ENCODE peak calls at places on chromosome 10, in ten cellular contexts. One of them, this sample, is unnamed.

GRCh38 chr10:93580824-93581223 is 14.4 kb downstream of the FFAR4 start:
- DNase-seq in A172: no peak
- DNase-seq in amniotic epithelial cell: no peak
- DNase-seq in NCI-H446 treated with DMSO at 0.1 percent for 48 hours: no peak
- DNase-seq in cardiac muscle cell: no peak
- DNase-seq in ovary: no peak
- DNase-seq in effector CD4-positive, alpha-beta T cell: no peak
- DNase-seq in stimulated activated CD8-positive, alpha-beta memory T cell treated with anti-CD3 and anti-CD28 coated beads, Interleukin-7, amount 100 ng/mL, for 24 hours: no peak
- DNase-seq in HFF-Myc: peak
- DNase-seq in NCI-H1694 treated with DMSO at 0.1 percent for 48 hours: no peak
- DNase-seq in this sample: no peak

GRCh38 chr10:124150189-124150806 is 56.9 kb upstream of the CHST15 start:
- DNase-seq in NCI-H1694 treated with DMSO at 0.1 percent for 48 hours: no peak
- DNase-seq in stimulated activated CD8-positive, alpha-beta memory T cell treated with anti-CD3 and anti-CD28 coated beads, Interleukin-7, amount 100 ng/mL, for 24 hours: no peak
- DNase-seq in amniotic epithelial cell: no peak
- DNase-seq in ovary: no peak
- DNase-seq in cardiac muscle cell: no peak
- DNase-seq in effector CD4-positive, alpha-beta T cell: no peak
- DNase-seq in HFF-Myc: no peak
- DNase-seq in A172: no peak
- DNase-seq in NCI-H446 treated with DMSO at 0.1 percent for 48 hours: no peak
- DNase-seq in this sample: no peak

GRCh38 chr10:132058793-132059759 is 6.7 kb upstream of the JAKMIP3 start:
- DNase-seq in NCI-H446 treated with DMSO at 0.1 percent for 48 hours: no peak
- DNase-seq in ovary: no peak
- DNase-seq in stimulated activated CD8-positive, alpha-beta memory T cell treated with anti-CD3 and anti-CD28 coated beads, Interleukin-7, amount 100 ng/mL, for 24 hours: no peak
- DNase-seq in effector CD4-positive, alpha-beta T cell: no peak
- DNase-seq in HFF-Myc: no peak
- DNase-seq in amniotic epithelial cell: no peak
- DNase-seq in cardiac muscle cell: no peak
- DNase-seq in A172: no peak
- DNase-seq in NCI-H1694 treated with DMSO at 0.1 percent for 48 hours: no peak
- DNase-seq in this sample: no peak

GRCh38 chr10:33345236-33345635 is 10.8 kb upstream of the NRP1 start:
- DNase-seq in HFF-Myc: no peak
- DNase-seq in effector CD4-positive, alpha-beta T cell: no peak
- DNase-seq in ovary: no peak
- DNase-seq in cardiac muscle cell: no peak
- DNase-seq in amniotic epithelial cell: no peak
- DNase-seq in stimulated activated CD8-positive, alpha-beta memory T cell treated with anti-CD3 and anti-CD28 coated beads, Interleukin-7, amount 100 ng/mL, for 24 hours: no peak
- DNase-seq in A172: no peak
- DNase-seq in NCI-H446 treated with DMSO at 0.1 percent for 48 hours: no peak
- DNase-seq in NCI-H1694 treated with DMSO at 0.1 percent for 48 hours: no peak
- DNase-seq in this sample: no peak

GRCh38 chr10:5325076-5325475 is 39.7 kb upstream of the UCN3 start:
- DNase-seq in A172: no peak
- DNase-seq in effector CD4-positive, alpha-beta T cell: no peak
- DNase-seq in NCI-H446 treated with DMSO at 0.1 percent for 48 hours: no peak
- DNase-seq in amniotic epithelial cell: no peak
- DNase-seq in ovary: no peak
- DNase-seq in stimulated activated CD8-positive, alpha-beta memory T cell treated with anti-CD3 and anti-CD28 coated beads, Interleukin-7, amount 100 ng/mL, for 24 hours: no peak
- DNase-seq in NCI-H1694 treated with DMSO at 0.1 percent for 48 hours: no peak
- DNase-seq in cardiac muscle cell: no peak
- DNase-seq in HFF-Myc: no peak
- DNase-seq in this sample: no peak

GRCh38 chr10:100829933-100830727 is 82.6 kb upstream of the SLF2 start:
- DNase-seq in HFF-Myc: no peak
- DNase-seq in amniotic epithelial cell: no peak
- DNase-seq in stimulated activated CD8-positive, alpha-beta memory T cell treated with anti-CD3 and anti-CD28 coated beads, Interleukin-7, amount 100 ng/mL, for 24 hours: no peak
- DNase-seq in cardiac muscle cell: no peak
- DNase-seq in A172: no peak
- DNase-seq in effector CD4-positive, alpha-beta T cell: no peak
- DNase-seq in NCI-H1694 treated with DMSO at 0.1 percent for 48 hours: no peak
- DNase-seq in ovary: no peak
- DNase-seq in NCI-H446 treated with DMSO at 0.1 percent for 48 hours: no peak
- DNase-seq in this sample: no peak

GRCh38 chr10:31124852-31125251 is 93.2 kb upstream of the ZNF438 start:
- DNase-seq in amniotic epithelial cell: peak
- DNase-seq in cardiac muscle cell: no peak
- DNase-seq in stimulated activated CD8-positive, alpha-beta memory T cell treated with anti-CD3 and anti-CD28 coated beads, Interleukin-7, amount 100 ng/mL, for 24 hours: no peak
- DNase-seq in ovary: no peak
- DNase-seq in effector CD4-positive, alpha-beta T cell: no peak
- DNase-seq in A172: no peak
- DNase-seq in HFF-Myc: no peak
- DNase-seq in NCI-H1694 treated with DMSO at 0.1 percent for 48 hours: no peak
- DNase-seq in NCI-H446 treated with DMSO at 0.1 percent for 48 hours: no peak
- DNase-seq in this sample: no peak

GRCh38 chr10:22550732-22551131 is 163.6 kb downstream of the PIP4K2A start:
- DNase-seq in stimulated activated CD8-positive, alpha-beta memory T cell treated with anti-CD3 and anti-CD28 coated beads, Interleukin-7, amount 100 ng/mL, for 24 hours: peak
- DNase-seq in amniotic epithelial cell: peak
- DNase-seq in cardiac muscle cell: peak
- DNase-seq in A172: peak
- DNase-seq in NCI-H1694 treated with DMSO at 0.1 percent for 48 hours: peak
- DNase-seq in effector CD4-positive, alpha-beta T cell: peak
- DNase-seq in ovary: peak
- DNase-seq in NCI-H446 treated with DMSO at 0.1 percent for 48 hours: no peak
- DNase-seq in HFF-Myc: no peak
- DNase-seq in this sample: peak

GRCh38 chr10:38184477-38184876 is 90.3 kb downstream of the ZNF37A start:
- DNase-seq in ovary: no peak
- DNase-seq in HFF-Myc: no peak
- DNase-seq in A172: no peak
- DNase-seq in amniotic epithelial cell: no peak
- DNase-seq in NCI-H446 treated with DMSO at 0.1 percent for 48 hours: no peak
- DNase-seq in stimulated activated CD8-positive, alpha-beta memory T cell treated with anti-CD3 and anti-CD28 coated beads, Interleukin-7, amount 100 ng/mL, for 24 hours: no peak
- DNase-seq in cardiac muscle cell: no peak
- DNase-seq in effector CD4-positive, alpha-beta T cell: no peak
- DNase-seq in NCI-H1694 treated with DMSO at 0.1 percent for 48 hours: no peak
- DNase-seq in this sample: no peak

GRCh38 chr10:14879055-14879800 is 562 bp downstream of the SUV39H2 start:
- DNase-seq in effector CD4-positive, alpha-beta T cell: peak
- DNase-seq in NCI-H446 treated with DMSO at 0.1 percent for 48 hours: no peak
- DNase-seq in stimulated activated CD8-positive, alpha-beta memory T cell treated with anti-CD3 and anti-CD28 coated beads, Interleukin-7, amount 100 ng/mL, for 24 hours: peak
- DNase-seq in A172: peak
- DNase-seq in cardiac muscle cell: no peak
- DNase-seq in amniotic epithelial cell: no peak
- DNase-seq in ovary: no peak
- DNase-seq in HFF-Myc: no peak
- DNase-seq in NCI-H1694 treated with DMSO at 0.1 percent for 48 hours: no peak
- DNase-seq in this sample: peak

GRCh38 chr10:14200645-14201534 is 129.8 kb downstream of the FRMD4A start:
- DNase-seq in ovary: no peak
- DNase-seq in effector CD4-positive, alpha-beta T cell: no peak
- DNase-seq in HFF-Myc: no peak
- DNase-seq in NCI-H1694 treated with DMSO at 0.1 percent for 48 hours: peak
- DNase-seq in A172: peak
- DNase-seq in cardiac muscle cell: no peak
- DNase-seq in amniotic epithelial cell: peak
- DNase-seq in NCI-H446 treated with DMSO at 0.1 percent for 48 hours: no peak
- DNase-seq in stimulated activated CD8-positive, alpha-beta memory T cell treated with anti-CD3 and anti-CD28 coated beads, Interleukin-7, amount 100 ng/mL, for 24 hours: no peak
- DNase-seq in this sample: no peak

GRCh38 chr10:36493511-36493880 is 631.9 kb upstream of the ANKRD30A start:
- DNase-seq in cardiac muscle cell: no peak
- DNase-seq in effector CD4-positive, alpha-beta T cell: no peak
- DNase-seq in stimulated activated CD8-positive, alpha-beta memory T cell treated with anti-CD3 and anti-CD28 coated beads, Interleukin-7, amount 100 ng/mL, for 24 hours: no peak
- DNase-seq in NCI-H446 treated with DMSO at 0.1 percent for 48 hours: peak
- DNase-seq in HFF-Myc: no peak
- DNase-seq in A172: peak
- DNase-seq in amniotic epithelial cell: peak
- DNase-seq in ovary: no peak
- DNase-seq in NCI-H1694 treated with DMSO at 0.1 percent for 48 hours: no peak
- DNase-seq in this sample: no peak